ENCODE peak calls at places on chromosomes 12 and 14, in six cellular contexts. E is CD8-positive, alpha-beta T cell; T is A549; B is esophagus squamous epithelium; Z is breast epithelium; I is keratinocyte. X is an unnamed sample.

GRCh38 chr14:23182372-23183014 is 967 bp downstream of the SLC7A8 start:
- DNase-seq in B (no peak), I (no peak), T (no peak), Z (peak; percentile 57), E (no peak), X (no peak)

GRCh38 chr14:102235275-102235897 is 69.6 kb downstream of the MOK start:
- DNase-seq in I (peak; percentile 44), B (no peak), T (peak; percentile 97), E (peak; percentile 74), Z (peak; percentile 70), X (peak; percentile 94)

GRCh38 chr14:56273949-56274348 is 155.7 kb downstream of the PELI2 start:
- DNase-seq in T (no peak), I (no peak), Z (no peak), B (no peak), E (no peak), X (no peak)

GRCh38 chr12:49627752-49628360 is 4.5 kb downstream of the PRPF40B start:
- DNase-seq in T (no peak), Z (no peak), E (no peak), B (no peak), I (no peak), X (no peak)

GRCh38 chr14:54739514-54739913 is 163.1 kb downstream of the GCH1 start:
- DNase-seq in I (no peak), T (no peak), B (no peak), Z (no peak), E (no peak), X (no peak)

GRCh38 chr14:34180428-34180827 is 229.6 kb upstream of the EGLN3 start:
- DNase-seq in B (no peak), I (no peak), T (no peak), Z (no peak), E (no peak), X (no peak)

GRCh38 chr12:24039113-24039525 is 89.6 kb upstream of the SOX5 start:
- DNase-seq in I (no peak), E (no peak), Z (no peak), T (no peak), B (no peak), X (no peak)

GRCh38 chr12:91870872-91871707 is 274.6 kb downstream of the BTG1 start:
- DNase-seq in Z (no peak), I (no peak), T (no peak), E (no peak), B (no peak), X (no peak)

GRCh38 chr12:3726455-3726854 is 26.5 kb downstream of the CRACR2A start:
- DNase-seq in T (no peak), E (no peak), Z (no peak), B (no peak), I (no peak), X (no peak)

DNA sequence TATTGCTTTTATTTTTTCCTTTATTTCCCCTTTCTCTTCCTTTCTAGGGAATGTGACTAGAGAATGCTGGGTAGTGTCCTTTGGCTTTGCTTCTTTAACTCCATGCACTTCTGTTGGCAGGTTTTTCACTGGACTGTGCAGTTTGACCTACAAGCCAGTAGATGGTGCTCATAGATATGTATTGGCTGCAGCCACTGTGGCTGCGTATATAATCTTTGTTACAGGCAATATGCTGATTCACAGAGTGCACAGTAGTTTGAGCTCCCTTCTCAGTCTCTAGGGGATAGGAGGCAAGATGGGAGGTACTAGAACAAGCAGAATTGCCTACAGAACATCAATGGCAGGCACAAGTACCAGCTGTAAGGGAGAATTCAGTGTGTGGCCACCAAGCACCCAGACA is 503.5 kb downstream of the LRFN5 start:
- DNase-seq in Z (no peak), T (peak; percentile 5), B (no peak), I (no peak), E (no peak), X (no peak)
- TF ChIP-seq CTCF in Z (no peak), T (peak; percentile 39), B (peak; percentile 31), I (peak; percentile 65), E (no peak), X (peak; percentile 39)

GRCh38 chr12:123991402-123991951 is 18.5 kb downstream of the ZNF664 start:
- DNase-seq in Z (no peak), I (no peak), T (no peak), E (no peak), B (no peak), X (no peak)

GRCh38 chr12:123989753-123990152 is 16.7 kb downstream of the ZNF664 start:
- DNase-seq in Z (no peak), E (no peak), I (no peak), T (no peak), B (no peak), X (no peak)

GRCh38 chr12:123990512-123990911 is 17.5 kb downstream of the ZNF664 start:
- DNase-seq in Z (no peak), I (no peak), E (no peak), T (no peak), B (no peak), X (no peak)

GRCh38 chr12:123995023-123995422 is 22.0 kb downstream of the ZNF664 start:
- DNase-seq in T (no peak), B (no peak), I (peak; percentile 52), Z (no peak), E (no peak), X (no peak)

DNA sequence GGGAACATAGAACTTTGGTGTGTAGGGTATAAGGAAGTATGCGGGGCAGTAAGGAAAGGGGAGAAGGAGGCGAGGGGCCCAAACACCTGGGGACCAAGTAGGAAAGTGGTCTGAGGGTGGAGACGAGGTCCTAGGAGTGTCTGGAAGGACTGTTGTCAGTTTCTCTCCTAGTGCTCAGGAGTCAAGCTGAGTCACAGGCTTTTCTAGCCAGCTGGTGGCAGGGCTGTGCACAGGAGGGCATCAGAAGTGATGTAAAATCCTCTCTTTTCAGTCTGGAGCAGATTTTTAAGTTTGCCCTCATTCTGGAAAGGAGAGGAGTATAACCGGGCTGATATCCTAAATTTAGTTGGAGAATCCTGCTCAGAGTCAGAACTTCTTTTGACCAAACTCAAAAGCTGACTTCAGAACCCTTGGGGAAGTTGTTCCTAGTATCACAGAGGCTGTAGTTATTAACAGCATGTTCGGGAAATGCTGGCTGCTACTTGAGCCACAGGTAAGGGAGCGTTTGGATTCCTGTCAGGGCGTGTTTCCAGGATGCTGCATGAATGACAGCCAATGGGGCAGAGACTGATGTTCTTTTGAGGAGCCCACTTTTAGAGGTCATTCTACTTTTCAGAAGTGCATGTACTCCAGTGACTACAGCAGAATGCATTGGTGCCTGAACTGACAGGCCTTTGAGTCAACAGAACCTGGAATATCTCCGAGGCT is 19.3 kb downstream of the ZNF664 start:
- DNase-seq in E (no peak), B (no peak), I (no peak), Z (no peak), T (no peak), X (no peak)
- H3K4me1 ChIP-seq in E (no peaks in the 10 kb centered on the region), B (peaks cover 61% of the 10 kb centered on the region), I (peaks cover 51% of the 10 kb centered on the region), Z (peaks cover 22% of the 10 kb centered on the region), T (peaks cover 10% of the 10 kb centered on the region), X (peaks cover 16% of the 10 kb centered on the region)

DNA sequence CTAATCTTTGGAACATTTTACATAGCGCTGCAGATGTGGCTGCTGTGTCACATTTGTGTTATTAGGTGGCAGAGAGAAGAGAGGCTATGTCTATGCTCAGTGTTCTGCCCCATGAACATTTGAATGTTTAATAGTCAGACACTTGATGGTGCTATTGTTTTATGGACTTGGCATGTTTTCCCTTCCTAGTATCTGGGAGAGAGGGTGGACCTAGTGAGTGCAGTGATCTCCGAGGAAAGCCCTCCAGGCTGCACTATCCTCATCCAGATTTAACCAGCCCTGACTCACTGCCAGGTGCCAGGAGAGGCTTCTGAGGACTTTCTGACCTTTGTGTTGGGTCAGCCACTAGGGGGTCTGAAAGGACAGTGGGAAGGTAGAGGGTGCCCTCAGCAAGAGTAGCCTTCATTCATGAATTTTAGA is 24.3 kb downstream of the ZFC3H1 start:
- DNase-seq in B (no peak), Z (no peak), E (no peak), I (no peak), T (peak; percentile 13), X (peak; percentile 43)
- TF ChIP-seq CTCF in B (no peak), Z (no peak), E (no peak), I (no peak), T (peak; percentile 28), X (peak; percentile 58)

DNA sequence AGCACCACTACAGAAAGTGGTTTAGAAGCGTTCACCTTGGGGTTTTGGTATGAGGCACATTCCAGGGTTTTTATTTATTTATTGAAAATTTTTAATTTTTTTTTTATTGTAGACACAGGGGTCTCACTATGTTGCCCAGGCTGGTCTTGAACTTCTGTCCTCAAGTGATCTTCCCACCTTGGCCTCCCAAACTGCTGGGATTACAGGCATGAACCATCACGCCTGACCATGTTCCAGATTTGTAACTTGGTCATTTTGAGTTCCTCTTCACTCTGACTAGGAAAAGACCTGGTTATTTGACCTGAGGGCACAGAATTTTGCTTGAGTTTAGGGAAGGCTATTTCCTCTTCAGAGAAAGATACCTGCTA is 3.1 kb downstream of the MLEC start:
- DNase-seq in I (no peak), T (no peak), Z (no peak), B (no peak), E (no peak), X (no peak)
- H3K4me1 ChIP-seq in I (peaks cover 20% of the 10 kb centered on the region), T (peaks cover 61% of the 10 kb centered on the region), Z (peaks cover 10% of the 10 kb centered on the region), B (peaks cover 65% of the 10 kb centered on the region), E (peaks cover 29% of the 10 kb centered on the region), X (no peaks in the 10 kb centered on the region)

GRCh38 chr12:69239922-69240624 is 704 bp downstream of the CPSF6 start:
- DNase-seq in Z (peak; percentile 39), I (no peak), T (peak; percentile 8), B (no peak), E (peak; percentile 52), X (peak; percentile 66)

GRCh38 chr12:69238589-69239285 is 632 bp upstream of the CPSF6 start:
- DNase-seq in T (no peak), E (no peak), B (no peak), Z (no peak), I (no peak), X (no peak)

GRCh38 chr12:69241444-69242092 is 2.2 kb downstream of the CPSF6 start:
- DNase-seq in I (no peak), B (no peak), Z (no peak), E (no peak), T (no peak), X (no peak)

GRCh38 chr12:69240625-69240984 is 1.2 kb downstream of the CPSF6 start:
- DNase-seq in I (no peak), Z (no peak), B (no peak), E (peak; percentile 53), T (peak; percentile 13), X (no peak)

GRCh38 chr12:69239286-69239921 is at the start of gene CPSF6:
- DNase-seq in I (peak; percentile 13), Z (peak; percentile 91), T (peak; percentile 84), B (peak; percentile 82), E (peak; percentile 96), X (peak; percentile 98)
- TF ChIP-seq CTCF in I (no peak), Z (no peak), T (no peak), B (peak; percentile 18), E (no peak), X (no peak)

GRCh38 chr12:101743242-101743641 is 4.0 kb upstream of the SYCP3 start:
- DNase-seq in Z (no peak), I (no peak), B (no peak), E (no peak), T (no peak), X (no peak)
- H3K4me1 ChIP-seq in Z (no peaks in the 10 kb centered on the region), I (no peaks in the 10 kb centered on the region), B (no peaks in the 10 kb centered on the region), E (peaks cover 6% of the 10 kb centered on the region), T (no peaks in the 10 kb centered on the region), X (no peaks in the 10 kb centered on the region)

DNA sequence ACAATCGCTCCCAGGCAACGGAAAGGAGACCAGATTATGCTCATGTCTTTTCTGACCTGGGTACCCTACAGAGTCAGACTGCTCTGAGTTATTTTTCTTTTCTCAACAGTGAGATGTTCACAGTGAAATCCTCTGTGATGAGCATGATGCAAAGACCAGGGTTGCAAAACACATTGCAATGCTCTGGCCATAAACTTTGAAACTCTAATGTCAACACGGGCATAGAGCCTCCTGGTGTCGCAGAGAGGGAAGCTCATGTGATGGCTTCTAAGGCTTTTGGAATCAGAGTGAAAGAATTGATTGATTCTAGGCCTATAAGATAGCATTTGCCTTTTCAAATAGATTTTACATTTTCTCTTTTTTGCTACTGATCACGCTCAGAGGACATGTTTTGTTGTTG is 193.4 kb downstream of the RASSF9 start:
- DNase-seq in Z (no peak), B (no peak), T (no peak), E (no peak), I (no peak), X (no peak)
- TF ChIP-seq CTCF in Z (no peak), B (no peak), T (no peak), E (no peak), I (peak; percentile 19), X (no peak)